ENCODE peak calls at places on chromosome 1, in four cellular contexts. B, U, I and H are unnamed samples.

GRCh38 chr1:94579876-94580294 is 38.3 kb upstream of the F3 start:
- DNase-seq in B (no peak), U (no peak), I (no peak), H (no peak)

GRCh38 chr1:230728710-230729392 is 14.9 kb upstream of the AGT start:
- DNase-seq in B (no peak), U (no peak), I (peak; percentile 68), H (no peak)

GRCh38 chr1:220873087-220873486 is 6.2 kb upstream of the HLX start:
- DNase-seq in B (no peak), U (no peak), I (no peak), H (no peak)

GRCh38 chr1:150976879-150977694 is 2.5 kb upstream of the CERS2 start:
- DNase-seq in B (peak; percentile 76), U (peak; percentile 53), I (peak; percentile 89), H (peak; percentile 78)

GRCh38 chr1:1397839-1398523 is 1.2 kb downstream of the CCNL2 start:
- DNase-seq in B (no peak), U (no peak), I (no peak), H (no peak)

GRCh38 chr1:36257375-36257767 is 33.1 kb downstream of the THRAP3 start:
- DNase-seq in B (no peak), U (no peak), I (no peak), H (no peak)

GRCh38 chr1:29806646-29807319 is 570.5 kb downstream of the PTPRU start:
- DNase-seq in B (no peak), U (no peak), I (no peak), H (no peak)

GRCh38 chr1:9400425-9401079 is 107.9 kb downstream of the SPSB1 start:
- DNase-seq in B (no peak), U (peak; percentile 38), I (peak; percentile 42), H (peak; percentile 11)

GRCh38 chr1:43235451-43236121 is 34.2 kb upstream of the TMEM125 start:
- DNase-seq in B (no peak), U (no peak), I (peak; percentile 44), H (no peak)

GRCh38 chr1:98903261-98903660 is 101.4 kb downstream of the PLPPR5 start:
- DNase-seq in B (no peak), U (no peak), I (no peak), H (no peak)

GRCh38 chr1:62333431-62333830 is 14.2 kb upstream of the KANK4 start:
- DNase-seq in B (no peak), U (no peak), I (no peak), H (no peak)

GRCh38 chr1:99707535-99708142 is 58.8 kb downstream of the FRRS1 start:
- DNase-seq in B (peak; percentile 71), U (no peak), I (peak; percentile 77), H (peak; percentile 43)

GRCh38 chr1:7656821-7657220 is 114.3 kb upstream of the VAMP3 start:
- DNase-seq in B (no peak), U (no peak), I (no peak), H (no peak)

GRCh38 chr1:207145401-207146058 is 41.5 kb downstream of the C4BPA start:
- DNase-seq in B (no peak), U (no peak), I (no peak), H (no peak)

GRCh38 chr1:1157426-1157913 is 16.2 kb upstream of the TTLL10 start:
- DNase-seq in B (peak; percentile 88), U (peak; percentile 44), I (peak; percentile 92), H (peak; percentile 49)

GRCh38 chr1:11772458-11772857 is 10.5 kb downstream of the C1orf167 start:
- DNase-seq in B (no peak), U (no peak), I (no peak), H (no peak)

GRCh38 chr1:234893725-234894630 is 234.7 kb downstream of the TOMM20 start:
- DNase-seq in B (no peak), U (no peak), I (peak; percentile 61), H (no peak)

GRCh38 chr1:1215266-1215676 is 1.3 kb upstream of the TNFRSF4 start:
- DNase-seq in B (no peak), U (no peak), I (no peak), H (peak; percentile 70)

GRCh38 chr1:174726880-174727585 is 272.7 kb upstream of the CACYBP start:
- DNase-seq in B (no peak), U (no peak), I (no peak), H (no peak)

GRCh38 chr1:179058343-179059184 is 23.3 kb upstream of the TOR3A start:
- DNase-seq in B (no peak), U (no peak), I (no peak), H (no peak)

GRCh38 chr1:66368261-66368660 is 165.7 kb upstream of the SGIP1 start:
- DNase-seq in B (no peak), U (no peak), I (no peak), H (no peak)

GRCh38 chr1:160904783-160905616 is 20.0 kb upstream of the ITLN1 start:
- DNase-seq in B (no peak), U (no peak), I (no peak), H (no peak)

GRCh38 chr1:3668585-3669300 is 16.4 kb downstream of the TP73 start:
- DNase-seq in B (peak; percentile 94), U (no peak), I (peak; percentile 94), H (no peak)

GRCh38 chr1:159071970-159072582 is 4.5 kb downstream of the AIM2 start:
- DNase-seq in B (no peak), U (peak; percentile 32), I (no peak), H (peak; percentile 54)

GRCh38 chr1:11307837-11308236 is 34.8 kb downstream of the UBIAD1 start:
- DNase-seq in B (no peak), U (no peak), I (no peak), H (no peak)

GRCh38 chr1:181314959-181315358 is 168.4 kb upstream of the CACNA1E start:
- DNase-seq in B (no peak), U (no peak), I (no peak), H (no peak)

GRCh38 chr1:224211262-224211962 is 28.4 kb downstream of the DEGS1 start:
- DNase-seq in B (no peak), U (no peak), I (peak; percentile 63), H (no peak)

GRCh38 chr1:225878282-225878681 is 3.9 kb downstream of the TMEM63A start:
- DNase-seq in B (peak; percentile 33), U (no peak), I (no peak), H (no peak)
- H3K4me1 ChIP-seq in B (peaks cover 47% of the 10 kb centered on the region), U (peaks cover 57% of the 10 kb centered on the region), I (peaks cover 81% of the 10 kb centered on the region), H (peaks cover 66% of the 10 kb centered on the region)

DNA sequence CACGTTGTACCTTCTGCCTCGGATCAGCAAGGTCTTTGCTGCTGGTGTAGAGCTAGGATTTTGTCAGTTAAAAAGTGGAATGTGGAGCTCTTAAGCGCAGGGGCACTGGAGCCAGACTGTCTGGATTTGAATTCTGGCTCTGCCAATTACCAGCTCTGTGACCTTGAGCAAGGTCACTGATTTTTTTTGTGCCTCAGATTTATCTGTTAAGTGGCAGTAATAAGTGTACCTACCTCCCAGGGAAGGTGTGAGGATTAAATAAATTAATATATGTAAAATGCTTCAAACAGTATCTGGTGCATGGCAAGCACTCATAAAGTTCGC is 40.3 kb downstream of the UBE2U start:
- DNase-seq in B (no peak), U (no peak), I (no peak), H (no peak)
- H3K4me3 ChIP-seq in B (no peak overlapping the region), U (peak overlapping the region; percentile 15), I (no peak overlapping the region), H (no peak overlapping the region)

GRCh38 chr1:27327964-27328363 is 6.0 kb downstream of the TMEM222 start:
- DNase-seq in B (no peak), U (no peak), I (no peak), H (no peak)
- H3K4me1 ChIP-seq in B (no peaks in the 10 kb centered on the region), U (peaks cover 23% of the 10 kb centered on the region), I (peaks cover 34% of the 10 kb centered on the region), H (peaks cover 73% of the 10 kb centered on the region)

GRCh38 chr1:115655916-115656315 is 14.1 kb downstream of the VANGL1 start:
- DNase-seq in B (no peak), U (no peak), I (no peak), H (no peak)
- H3K4me3 ChIP-seq in B (no peak overlapping the region), U (no peak overlapping the region), I (no peak overlapping the region), H (no peak overlapping the region)